ENCODE peak calls at places on chromosomes 5 and 9, in nine cellular contexts. One of them, this sample, is unnamed. For H3K4me1, the result is how much of the 10 kb centered on the place peaks cover.

GRCh38 chr9:124344291-124345050 is 70.8 kb downstream of the PSMB7 start:
- DNase-seq in cardiac muscle cell: no peak
- DNase-seq in transverse colon: no peak
- DNase-seq in A549: no peak
- DNase-seq in pancreas: peak
- DNase-seq in PC-9: no peak
- DNase-seq in SK-N-SH: no peak
- DNase-seq in MM.1S: no peak
- DNase-seq in foreskin keratinocyte: no peak
- DNase-seq in this sample: no peak

GRCh38 chr5:167835146-167835545 is 456.3 kb upstream of the WWC1 start:
- DNase-seq in cardiac muscle cell: no peak
- DNase-seq in transverse colon: no peak
- DNase-seq in A549: no peak
- DNase-seq in pancreas: no peak
- DNase-seq in PC-9: no peak
- DNase-seq in SK-N-SH: no peak
- DNase-seq in MM.1S: no peak
- DNase-seq in foreskin keratinocyte: no peak
- DNase-seq in this sample: peak

GRCh38 chr9:17802249-17802857 is 223.5 kb downstream of the SH3GL2 start:
- DNase-seq in cardiac muscle cell: no peak
- DNase-seq in transverse colon: no peak
- DNase-seq in A549: peak
- DNase-seq in pancreas: no peak
- DNase-seq in PC-9: no peak
- DNase-seq in SK-N-SH: peak
- DNase-seq in MM.1S: no peak
- DNase-seq in foreskin keratinocyte: no peak
- DNase-seq in this sample: peak

GRCh38 chr5:144309265-144309664 is 138.6 kb downstream of the KCTD16 start:
- DNase-seq in cardiac muscle cell: peak
- DNase-seq in transverse colon: no peak
- DNase-seq in A549: no peak
- DNase-seq in pancreas: no peak
- DNase-seq in PC-9: no peak
- DNase-seq in SK-N-SH: no peak
- DNase-seq in MM.1S: no peak
- DNase-seq in foreskin keratinocyte: no peak
- DNase-seq in this sample: no peak

GRCh38 chr5:172447646-172448365 is 6.5 kb downstream of the SH3PXD2B start:
- DNase-seq in cardiac muscle cell: no peak
- DNase-seq in transverse colon: no peak
- DNase-seq in A549: no peak
- DNase-seq in pancreas: no peak
- DNase-seq in PC-9: no peak
- DNase-seq in SK-N-SH: no peak
- DNase-seq in MM.1S: no peak
- DNase-seq in foreskin keratinocyte: no peak
- DNase-seq in this sample: no peak

GRCh38 chr5:35171108-35171507 is 59.2 kb downstream of the PRLR start:
- DNase-seq in cardiac muscle cell: no peak
- DNase-seq in transverse colon: no peak
- DNase-seq in A549: no peak
- DNase-seq in pancreas: no peak
- DNase-seq in PC-9: no peak
- DNase-seq in SK-N-SH: no peak
- DNase-seq in MM.1S: no peak
- DNase-seq in foreskin keratinocyte: no peak
- DNase-seq in this sample: no peak

GRCh38 chr9:112166176-112167140 is 8.6 kb downstream of the SUSD1 start:
- DNase-seq in cardiac muscle cell: no peak
- DNase-seq in transverse colon: no peak
- DNase-seq in A549: peak
- DNase-seq in pancreas: no peak
- DNase-seq in PC-9: peak
- DNase-seq in SK-N-SH: no peak
- DNase-seq in MM.1S: no peak
- DNase-seq in foreskin keratinocyte: peak
- DNase-seq in this sample: no peak

GRCh38 chr9:13163946-13164345 is 115.5 kb downstream of the MPDZ start:
- DNase-seq in cardiac muscle cell: no peak
- DNase-seq in transverse colon: no peak
- DNase-seq in A549: no peak
- DNase-seq in pancreas: no peak
- DNase-seq in PC-9: no peak
- DNase-seq in SK-N-SH: no peak
- DNase-seq in MM.1S: no peak
- DNase-seq in foreskin keratinocyte: no peak
- DNase-seq in this sample: no peak

GRCh38 chr5:98397081-98397480 is 376.4 kb upstream of the RGMB start:
- DNase-seq in cardiac muscle cell: no peak
- DNase-seq in transverse colon: no peak
- DNase-seq in A549: no peak
- DNase-seq in pancreas: no peak
- DNase-seq in PC-9: no peak
- DNase-seq in SK-N-SH: no peak
- DNase-seq in MM.1S: no peak
- DNase-seq in foreskin keratinocyte: no peak
- DNase-seq in this sample: peak

GRCh38 chr5:146338774-146339714 is at the start of gene POU4F3:
- DNase-seq in cardiac muscle cell: peak
- DNase-seq in transverse colon: no peak
- DNase-seq in A549: peak
- DNase-seq in pancreas: no peak
- DNase-seq in PC-9: no peak
- DNase-seq in SK-N-SH: peak
- DNase-seq in MM.1S: no peak
- DNase-seq in foreskin keratinocyte: no peak
- DNase-seq in this sample: peak

GRCh38 chr9:98801562-98801961 is 5.2 kb upstream of the ANKS6 start:
- DNase-seq in cardiac muscle cell: no peak
- DNase-seq in transverse colon: no peak
- DNase-seq in A549: no peak
- DNase-seq in pancreas: no peak
- DNase-seq in PC-9: no peak
- DNase-seq in SK-N-SH: no peak
- DNase-seq in MM.1S: no peak
- DNase-seq in foreskin keratinocyte: no peak
- DNase-seq in this sample: no peak

GRCh38 chr9:126347911-126348760 is 21.5 kb downstream of the MVB12B start:
- DNase-seq in cardiac muscle cell: no peak
- DNase-seq in transverse colon: peak
- DNase-seq in A549: no peak
- DNase-seq in pancreas: no peak
- DNase-seq in PC-9: peak
- DNase-seq in SK-N-SH: no peak
- DNase-seq in MM.1S: no peak
- DNase-seq in foreskin keratinocyte: no peak
- DNase-seq in this sample: no peak

GRCh38 chr9:21294325-21294724 is 10.8 kb downstream of the IFNA5 start:
- DNase-seq in cardiac muscle cell: no peak
- DNase-seq in transverse colon: no peak
- DNase-seq in A549: peak
- DNase-seq in pancreas: no peak
- DNase-seq in PC-9: peak
- DNase-seq in SK-N-SH: no peak
- DNase-seq in MM.1S: no peak
- DNase-seq in foreskin keratinocyte: peak
- DNase-seq in this sample: no peak

GRCh38 chr9:105187781-105188180 is 56.7 kb upstream of the SLC44A1 start:
- DNase-seq in cardiac muscle cell: no peak
- DNase-seq in transverse colon: no peak
- DNase-seq in A549: peak
- DNase-seq in pancreas: no peak
- DNase-seq in PC-9: peak
- DNase-seq in SK-N-SH: no peak
- DNase-seq in MM.1S: no peak
- DNase-seq in foreskin keratinocyte: peak
- DNase-seq in this sample: no peak

GRCh38 chr5:85140471-85140870 is 755.8 kb upstream of the EDIL3 start:
- DNase-seq in cardiac muscle cell: no peak
- DNase-seq in transverse colon: no peak
- DNase-seq in A549: no peak
- DNase-seq in pancreas: no peak
- DNase-seq in PC-9: no peak
- DNase-seq in SK-N-SH: no peak
- DNase-seq in MM.1S: no peak
- DNase-seq in foreskin keratinocyte: no peak
- DNase-seq in this sample: no peak

GRCh38 chr9:114487607-114488300 is 17.5 kb downstream of the WHRN start:
- DNase-seq in cardiac muscle cell: peak
- DNase-seq in transverse colon: peak
- DNase-seq in A549: peak
- DNase-seq in pancreas: no peak
- DNase-seq in PC-9: peak
- DNase-seq in SK-N-SH: peak
- DNase-seq in MM.1S: peak
- DNase-seq in foreskin keratinocyte: no peak
- DNase-seq in this sample: peak

GRCh38 chr9:80492221-80492620 is 920.5 kb downstream of the TLE4 start:
- DNase-seq in cardiac muscle cell: peak
- DNase-seq in transverse colon: no peak
- DNase-seq in A549: no peak
- DNase-seq in pancreas: no peak
- DNase-seq in PC-9: no peak
- DNase-seq in SK-N-SH: no peak
- DNase-seq in MM.1S: no peak
- DNase-seq in foreskin keratinocyte: no peak
- DNase-seq in this sample: no peak

GRCh38 chr9:93229636-93230035 is 45.7 kb downstream of the WNK2 start:
- DNase-seq in cardiac muscle cell: no peak
- DNase-seq in transverse colon: no peak
- DNase-seq in A549: no peak
- DNase-seq in pancreas: no peak
- DNase-seq in PC-9: no peak
- DNase-seq in SK-N-SH: no peak
- DNase-seq in MM.1S: no peak
- DNase-seq in foreskin keratinocyte: no peak
- DNase-seq in this sample: no peak
- H3K4me1 ChIP-seq in cardiac muscle cell: under half
- H3K4me1 ChIP-seq in transverse colon: half or more
- H3K4me1 ChIP-seq in A549: under half
- H3K4me1 ChIP-seq in pancreas: under half
- H3K4me1 ChIP-seq in PC-9: under half
- H3K4me1 ChIP-seq in SK-N-SH: under half
- H3K4me1 ChIP-seq in MM.1S: under half
- H3K4me1 ChIP-seq in foreskin keratinocyte: under half
- H3K4me1 ChIP-seq in this sample: under half

GRCh38 chr9:19136129-19136528 is 8.8 kb upstream of the PLIN2 start:
- DNase-seq in cardiac muscle cell: no peak
- DNase-seq in transverse colon: no peak
- DNase-seq in A549: no peak
- DNase-seq in pancreas: no peak
- DNase-seq in PC-9: no peak
- DNase-seq in SK-N-SH: no peak
- DNase-seq in MM.1S: no peak
- DNase-seq in foreskin keratinocyte: no peak
- DNase-seq in this sample: no peak
- TF ChIP-seq CTCF in cardiac muscle cell: no peak
- TF ChIP-seq CTCF in transverse colon: no peak
- TF ChIP-seq CTCF in A549: no peak
- TF ChIP-seq CTCF in pancreas: no peak
- TF ChIP-seq CTCF in PC-9: no peak
- TF ChIP-seq CTCF in SK-N-SH: no peak
- TF ChIP-seq CTCF in MM.1S: no peak
- TF ChIP-seq CTCF in foreskin keratinocyte: no peak
- TF ChIP-seq CTCF in this sample: no peak

GRCh38 chr5:95718203-95718602 is 12.9 kb upstream of the RHOBTB3 start:
- DNase-seq in cardiac muscle cell: no peak
- DNase-seq in transverse colon: no peak
- DNase-seq in A549: no peak
- DNase-seq in pancreas: no peak
- DNase-seq in PC-9: no peak
- DNase-seq in SK-N-SH: no peak
- DNase-seq in MM.1S: peak
- DNase-seq in foreskin keratinocyte: no peak
- DNase-seq in this sample: peak

GRCh38 chr5:95718738-95719137 is 12.4 kb upstream of the RHOBTB3 start:
- DNase-seq in cardiac muscle cell: no peak
- DNase-seq in transverse colon: no peak
- DNase-seq in A549: no peak
- DNase-seq in pancreas: no peak
- DNase-seq in PC-9: no peak
- DNase-seq in SK-N-SH: no peak
- DNase-seq in MM.1S: no peak
- DNase-seq in foreskin keratinocyte: no peak
- DNase-seq in this sample: no peak

GRCh38 chr5:95717439-95717838 is 13.7 kb upstream of the RHOBTB3 start:
- DNase-seq in cardiac muscle cell: no peak
- DNase-seq in transverse colon: no peak
- DNase-seq in A549: no peak
- DNase-seq in pancreas: no peak
- DNase-seq in PC-9: no peak
- DNase-seq in SK-N-SH: no peak
- DNase-seq in MM.1S: no peak
- DNase-seq in foreskin keratinocyte: no peak
- DNase-seq in this sample: no peak

GRCh38 chr5:95723632-95724369 is 7.3 kb upstream of the RHOBTB3 start:
- DNase-seq in cardiac muscle cell: peak
- DNase-seq in transverse colon: no peak
- DNase-seq in A549: no peak
- DNase-seq in pancreas: no peak
- DNase-seq in PC-9: no peak
- DNase-seq in SK-N-SH: peak
- DNase-seq in MM.1S: no peak
- DNase-seq in foreskin keratinocyte: no peak
- DNase-seq in this sample: no peak

DNA sequence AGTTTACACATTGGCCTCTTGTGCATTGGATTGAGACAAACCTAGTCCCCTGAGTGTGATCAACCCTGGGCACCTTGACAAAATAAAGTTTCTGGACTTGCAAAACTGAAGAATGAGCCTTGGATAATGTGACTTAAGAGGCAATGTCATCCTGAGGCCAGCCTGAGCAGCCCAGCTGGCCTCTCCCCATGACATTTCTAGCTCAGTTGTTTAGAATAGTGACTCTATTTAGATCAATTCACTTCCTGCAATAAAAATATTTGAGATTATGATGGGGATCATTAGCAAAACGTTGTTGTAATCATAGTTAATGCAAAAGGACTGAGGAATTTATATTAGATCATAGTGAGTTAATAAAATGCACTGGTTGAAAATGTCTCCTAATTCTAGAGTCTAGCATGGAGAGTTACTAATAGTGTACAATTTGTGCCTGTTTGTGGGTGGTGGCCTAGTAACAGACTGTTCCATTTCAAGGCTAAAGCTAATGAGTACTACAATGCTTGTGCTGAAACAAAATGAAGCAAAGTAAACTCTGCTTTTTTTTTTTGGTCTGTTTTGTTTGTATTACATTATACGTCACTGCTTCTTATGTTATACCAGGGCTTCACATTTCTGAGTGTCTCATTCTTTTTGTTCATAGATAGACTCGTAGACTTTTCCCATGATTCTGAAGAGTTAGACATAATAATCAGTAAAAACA is 10.9 kb upstream of the RHOBTB3 start:
- DNase-seq in cardiac muscle cell: no peak
- DNase-seq in transverse colon: no peak
- DNase-seq in A549: no peak
- DNase-seq in pancreas: no peak
- DNase-seq in PC-9: no peak
- DNase-seq in SK-N-SH: no peak
- DNase-seq in MM.1S: no peak
- DNase-seq in foreskin keratinocyte: no peak
- DNase-seq in this sample: no peak
- H3K27ac ChIP-seq in cardiac muscle cell: peak
- H3K27ac ChIP-seq in transverse colon: peak
- H3K27ac ChIP-seq in A549: no peak
- H3K27ac ChIP-seq in pancreas: peak
- H3K27ac ChIP-seq in PC-9: no peak
- H3K27ac ChIP-seq in SK-N-SH: no peak
- H3K27ac ChIP-seq in MM.1S: no peak
- H3K27ac ChIP-seq in foreskin keratinocyte: no peak
- H3K27ac ChIP-seq in this sample: no peak

GRCh38 chr5:180583738-180584137 is 7.6 kb downstream of the SCGB3A1 start:
- DNase-seq in cardiac muscle cell: no peak
- DNase-seq in transverse colon: no peak
- DNase-seq in A549: no peak
- DNase-seq in pancreas: no peak
- DNase-seq in PC-9: no peak
- DNase-seq in SK-N-SH: no peak
- DNase-seq in MM.1S: no peak
- DNase-seq in foreskin keratinocyte: no peak
- DNase-seq in this sample: no peak
- H3K4me1 ChIP-seq in cardiac muscle cell: under half
- H3K4me1 ChIP-seq in transverse colon: under half
- H3K4me1 ChIP-seq in A549: under half
- H3K4me1 ChIP-seq in pancreas: under half
- H3K4me1 ChIP-seq in PC-9: under half
- H3K4me1 ChIP-seq in SK-N-SH: under half
- H3K4me1 ChIP-seq in MM.1S: under half
- H3K4me1 ChIP-seq in foreskin keratinocyte: under half
- H3K4me1 ChIP-seq in this sample: under half